ENCODE peak calls at places on chromosomes 2 and 18, in four cellular contexts. C, T, B and M are unnamed samples.

GRCh38 chr18:46250084-46250811 is 146.1 kb downstream of the HAUS1 start:
- DNase-seq in B (no peak), T (peak; percentile 60), C (peak; percentile 83), M (no peak)

GRCh38 chr2:161122772-161123530 is 37.3 kb upstream of the TANK start:
- DNase-seq in T (peak; percentile 36), B (peak; percentile 56), C (peak; percentile 88), M (no peak)

GRCh38 chr18:74196220-74197119 is 48.1 kb downstream of the TIMM21 start:
- DNase-seq in B (no peak), T (peak; percentile 37), C (peak; percentile 75), M (no peak)

GRCh38 chr2:235300368-235301201 is 193.3 kb upstream of the AGAP1 start:
- DNase-seq in C (no peak), B (no peak), T (peak; percentile 89), M (peak; percentile 74)

GRCh38 chr2:12884713-12885282 is 168.1 kb downstream of the TRIB2 start:
- DNase-seq in T (peak; percentile 72), C (peak; percentile 68), B (peak; percentile 60), M (no peak)

GRCh38 chr18:43793910-43794309 is 516.6 kb upstream of the SYT4 start:
- DNase-seq in C (no peak), T (no peak), B (no peak), M (no peak)

GRCh38 chr2:215812966-215813365 is 200.4 kb downstream of the MREG start:
- DNase-seq in T (peak; percentile 35), B (no peak), C (peak; percentile 66), M (no peak)

GRCh38 chr2:100845141-100845991 is 25.4 kb downstream of the NPAS2 start:
- DNase-seq in T (no peak), B (no peak), C (no peak), M (no peak)

GRCh38 chr2:119311371-119311770 is 55.3 kb downstream of the C2orf76 start:
- DNase-seq in B (no peak), C (no peak), T (no peak), M (no peak)

GRCh38 chr2:38443021-38443541 is 66.0 kb upstream of the ATL2 start:
- DNase-seq in C (no peak), B (no peak), T (peak; percentile 62), M (no peak)

GRCh38 chr2:121944072-121944829 is 188.8 kb downstream of the TSN start:
- DNase-seq in B (no peak), C (peak; percentile 85), T (no peak), M (no peak)

GRCh38 chr2:9594361-9595063 is 36.3 kb downstream of the YWHAQ start:
- DNase-seq in T (peak; percentile 20), B (no peak), C (peak; percentile 54), M (no peak)

GRCh38 chr2:96687711-96688640 is 45.4 kb downstream of the FER1L5 start:
- DNase-seq in T (no peak), B (no peak), C (no peak), M (no peak)

GRCh38 chr18:5841518-5841917 is 53.8 kb downstream of the TMEM200C start:
- DNase-seq in T (no peak), B (no peak), C (no peak), M (no peak)

GRCh38 chr2:236747426-236747825 is 177.8 kb downstream of the ACKR3 start:
- DNase-seq in C (no peak), B (no peak), T (no peak), M (no peak)
- H3K4me1 ChIP-seq in C (peaks cover 63% of the 10 kb centered on the region), B (no peaks in the 10 kb centered on the region), T (peaks cover 74% of the 10 kb centered on the region), M (peaks cover 25% of the 10 kb centered on the region)

DNA sequence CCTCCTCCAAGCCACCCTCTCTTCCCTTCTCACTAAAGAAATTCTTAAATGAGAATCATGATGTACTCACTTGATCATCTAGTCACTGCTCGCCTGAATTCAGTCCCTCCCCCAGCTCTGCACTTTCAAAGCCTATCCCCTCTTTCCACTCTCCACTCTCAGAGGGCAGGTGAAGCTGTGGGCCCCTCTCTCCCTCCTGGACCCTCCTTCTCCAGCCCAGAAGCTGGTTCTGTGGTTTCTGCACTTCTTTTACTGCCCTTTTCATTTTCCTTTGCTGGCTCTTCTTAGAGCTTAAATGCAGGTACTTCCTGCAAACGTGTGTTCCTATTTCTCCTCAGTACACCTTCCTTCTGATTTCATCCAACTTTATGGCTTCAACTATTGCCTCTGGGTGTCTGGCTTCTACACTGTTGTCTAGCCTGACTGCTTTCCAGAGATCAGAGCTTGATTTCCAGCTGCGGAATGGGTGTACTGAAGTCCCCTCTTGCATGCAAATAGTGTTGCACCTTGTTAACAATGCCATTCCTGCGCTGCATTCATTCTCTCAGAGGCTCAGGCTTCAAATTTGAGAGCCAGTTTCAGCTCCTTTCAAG is 15.2 kb upstream of the TXNDC2 start:
- DNase-seq in T (no peak), B (no peak), C (no peak), M (no peak)
- H3K4me1 ChIP-seq in T (peaks cover 53% of the 10 kb centered on the region), B (no peaks in the 10 kb centered on the region), C (peaks cover 15% of the 10 kb centered on the region), M (peaks cover 20% of the 10 kb centered on the region)

DNA sequence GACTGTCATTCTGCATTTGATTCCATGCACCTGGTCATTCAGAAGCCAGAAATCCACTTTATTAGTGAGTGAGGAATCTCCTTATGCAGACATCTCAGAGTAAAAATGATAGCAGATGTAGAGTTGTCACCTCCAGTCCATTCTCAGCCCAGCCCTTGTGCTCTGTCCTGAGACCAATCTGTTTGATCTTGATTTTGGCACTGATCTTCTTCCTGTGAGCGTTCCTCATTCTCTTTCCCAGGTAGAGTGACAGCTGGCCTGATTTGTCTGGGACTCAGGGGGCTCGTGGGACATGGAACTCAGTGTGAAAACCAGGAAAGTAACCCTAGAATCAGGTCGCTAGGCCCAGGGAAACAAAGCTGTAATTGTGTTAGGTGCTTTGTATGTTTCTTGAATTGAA is 8.9 kb downstream of the ARHGAP25 start:
- DNase-seq in B (no peak), T (no peak), C (no peak), M (no peak)
- H3K4me1 ChIP-seq in B (no peaks in the 10 kb centered on the region), T (no peaks in the 10 kb centered on the region), C (no peaks in the 10 kb centered on the region), M (peaks cover 60% of the 10 kb centered on the region)

DNA sequence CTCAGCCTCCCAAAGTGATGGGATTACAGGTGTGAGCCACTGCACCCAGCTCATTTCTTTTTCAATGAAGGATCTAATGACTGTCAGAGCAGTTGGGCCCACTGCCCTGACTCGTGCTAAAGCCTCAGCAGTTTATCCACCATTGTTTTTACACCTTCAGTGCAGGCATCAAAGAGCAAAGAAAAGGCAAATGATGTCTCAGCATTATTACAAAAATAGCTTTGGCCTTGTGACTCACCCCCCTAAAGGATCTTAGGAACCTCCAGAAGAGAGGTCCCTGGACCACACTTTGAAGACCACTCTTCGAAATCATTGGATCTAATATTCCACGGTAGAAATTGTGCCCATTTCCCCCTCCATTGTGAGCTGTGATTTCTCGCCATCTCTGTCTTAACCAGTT is 21.3 kb downstream of the MLPH start:
- DNase-seq in C (no peak), B (no peak), T (no peak), M (no peak)
- H3K4me1 ChIP-seq in C (peaks cover 5% of the 10 kb centered on the region), B (no peaks in the 10 kb centered on the region), T (peaks cover 15% of the 10 kb centered on the region), M (peaks cover 90% of the 10 kb centered on the region)

GRCh38 chr2:18841248-18842150 is 252.1 kb upstream of the NT5C1B start:
- DNase-seq in C (no peak), B (no peak), T (no peak), M (no peak)
- H3K4me1 ChIP-seq in C (no peaks in the 10 kb centered on the region), B (no peaks in the 10 kb centered on the region), T (no peaks in the 10 kb centered on the region), M (no peaks in the 10 kb centered on the region)

GRCh38 chr18:63181706-63182105 is 137.9 kb downstream of the BCL2 start:
- DNase-seq in C (no peak), B (no peak), T (no peak), M (no peak)
- H3K4me1 ChIP-seq in C (no peaks in the 10 kb centered on the region), B (peaks cover 4% of the 10 kb centered on the region), T (peaks cover 5% of the 10 kb centered on the region), M (peaks cover 7% of the 10 kb centered on the region)

GRCh38 chr18:61832858-61833257 is 59.9 kb downstream of the RNF152 start:
- DNase-seq in T (no peak), B (no peak), C (no peak), M (no peak)
- H3K4me1 ChIP-seq in T (no peaks in the 10 kb centered on the region), B (no peaks in the 10 kb centered on the region), C (no peaks in the 10 kb centered on the region), M (peaks cover 23% of the 10 kb centered on the region)

DNA sequence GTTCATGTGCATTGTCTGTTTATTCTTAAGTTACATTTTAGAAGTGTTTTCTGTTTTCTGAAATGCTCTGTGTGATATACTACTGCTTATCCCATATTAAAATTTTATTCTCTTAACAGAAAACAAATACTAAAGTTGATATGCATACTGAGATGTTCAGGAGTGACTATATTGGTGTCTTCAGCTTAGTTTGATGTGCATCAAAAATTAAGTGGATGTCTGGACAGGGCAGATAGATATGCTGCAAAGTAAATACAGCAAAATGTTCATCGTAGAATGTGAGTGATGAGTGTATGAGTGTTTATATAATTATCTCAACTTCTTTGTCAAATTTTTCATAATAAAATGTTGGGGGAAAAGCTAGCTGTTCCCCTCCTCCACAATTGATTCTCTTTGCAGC is 13.2 kb downstream of the VAPA start:
- DNase-seq in T (no peak), B (no peak), C (no peak), M (no peak)
- H3K4me1 ChIP-seq in T (peaks cover 35% of the 10 kb centered on the region), B (peaks cover 9% of the 10 kb centered on the region), C (peaks cover 27% of the 10 kb centered on the region), M (peaks cover 96% of the 10 kb centered on the region)